ENCODE peak calls at places on chromosomes 13 and 19, in ten cellular contexts. B, R, N, P, E, H, W, X, C and G are unnamed samples.

GRCh38 chr13:30928971-30929370 is 3.5 kb upstream of the TEX26 start:
- DNase-seq in B (no peak), R (no peak), N (no peak), P (no peak), E (no peak), H (no peak), W (no peak), X (no peak), C (no peak), G (no peak)

GRCh38 chr13:26062853-26063444 is 11.1 kb upstream of the SHISA2 start:
- DNase-seq in B (no peak), R (peak; percentile 55), N (peak; percentile 30), P (no peak), E (no peak), H (no peak), W (peak; percentile 74), X (no peak), C (no peak), G (no peak)

GRCh38 chr13:25709088-25709487 is 337.3 kb downstream of the ATP8A2 start:
- DNase-seq in B (no peak), R (no peak), N (no peak), P (no peak), E (no peak), H (no peak), W (no peak), X (no peak), C (no peak), G (no peak)

GRCh38 chr19:13087795-13088537 is 14.7 kb downstream of the LYL1 start:
- DNase-seq in B (no peak), R (no peak), N (no peak), P (no peak), E (no peak), H (no peak), W (peak; percentile 32), X (no peak), C (no peak), G (no peak)

GRCh38 chr19:16829822-16830289 is 658 bp downstream of the SIN3B start:
- DNase-seq in B (no peak), R (no peak), N (no peak), P (no peak), E (no peak), H (no peak), W (no peak), X (no peak), C (no peak), G (no peak)

GRCh38 chr19:42406111-42406510 is 16.0 kb upstream of the CNFN start:
- DNase-seq in B (no peak), R (no peak), N (no peak), P (no peak), E (no peak), H (no peak), W (no peak), X (no peak), C (no peak), G (no peak)

GRCh38 chr13:98690348-98691041 is 62.0 kb downstream of the SLC15A1 start:
- DNase-seq in B (no peak), R (no peak), N (no peak), P (no peak), E (no peak), H (no peak), W (no peak), X (no peak), C (no peak), G (no peak)

GRCh38 chr13:63938851-63939250 is 2523.2 kb upstream of the PCDH20 start:
- DNase-seq in B (no peak), R (no peak), N (no peak), P (no peak), E (no peak), H (no peak), W (no peak), X (no peak), C (no peak), G (peak; percentile 1)

GRCh38 chr13:44410328-44410859 is 36.8 kb downstream of the SERP2 start:
- DNase-seq in B (no peak), R (no peak), N (no peak), P (no peak), E (no peak), H (no peak), W (no peak), X (no peak), C (no peak), G (no peak)

GRCh38 chr19:18847516-18848463 is 16.0 kb downstream of the UPF1 start:
- DNase-seq in B (no peak), R (peak; percentile 97), N (no peak), P (no peak), E (no peak), H (no peak), W (no peak), X (no peak), C (no peak), G (peak; percentile 81)

GRCh38 chr19:4732680-4733114 is 9.1 kb upstream of the DPP9 start:
- DNase-seq in B (no peak), R (peak; percentile 49), N (peak; percentile 37), P (peak; percentile 40), E (peak; percentile 37), H (peak; percentile 61), W (peak; percentile 91), X (no peak), C (no peak), G (no peak)

GRCh38 chr19:7852851-7853759 is 21.1 kb downstream of the PRR36 start:
- DNase-seq in B (peak; percentile 27), R (peak; percentile 29), N (peak; percentile 64), P (peak; percentile 89), E (peak; percentile 66), H (no peak), W (peak; percentile 97), X (no peak), C (no peak), G (no peak)

GRCh38 chr13:110716235-110716505 is 2.7 kb downstream of the ING1 start:
- DNase-seq in B (no peak), R (no peak), N (no peak), P (peak; percentile 57), E (no peak), H (no peak), W (peak; percentile 46), X (no peak), C (no peak), G (no peak)

GRCh38 chr19:7242601-7243258 is 51.5 kb downstream of the INSR start:
- DNase-seq in B (no peak), R (peak; percentile 89), N (no peak), P (no peak), E (no peak), H (no peak), W (no peak), X (peak; percentile 14), C (no peak), G (peak; percentile 79)

GRCh38 chr13:101231751-101232428 is 184.4 kb downstream of the NALCN start:
- DNase-seq in B (no peak), R (peak; percentile 17), N (no peak), P (no peak), E (no peak), H (no peak), W (no peak), X (no peak), C (no peak), G (no peak)

GRCh38 chr13:83879431-83880171 is 2.7 kb downstream of the SLITRK1 start:
- DNase-seq in B (no peak), R (peak; percentile 6), N (no peak), P (no peak), E (no peak), H (peak; percentile 72), W (peak; percentile 32), X (no peak), C (no peak), G (no peak)

GRCh38 chr13:34290661-34291060 is 472.7 kb downstream of the RFC3 start:
- DNase-seq in B (no peak), R (no peak), N (no peak), P (no peak), E (no peak), H (no peak), W (no peak), X (no peak), C (no peak), G (no peak)

GRCh38 chr13:70960841-70961443 is 852.7 kb upstream of the KLHL1 start:
- DNase-seq in B (no peak), R (peak; percentile 3), N (no peak), P (no peak), E (no peak), H (no peak), W (peak; percentile 26), X (no peak), C (no peak), G (no peak)

GRCh38 chr13:110628952-110629701 is 13.8 kb downstream of the NAXD start:
- DNase-seq in B (no peak), R (no peak), N (no peak), P (no peak), E (no peak), H (no peak), W (no peak), X (no peak), C (no peak), G (no peak)

GRCh38 chr19:33090179-33090578 is 9.2 kb downstream of the GPATCH1 start:
- DNase-seq in B (no peak), R (no peak), N (no peak), P (no peak), E (no peak), H (no peak), W (peak; percentile 32), X (no peak), C (no peak), G (no peak)

GRCh38 chr13:98216135-98216565 is 39.1 kb upstream of the RNF113B start:
- DNase-seq in B (no peak), R (peak; percentile 83), N (no peak), P (no peak), E (no peak), H (no peak), W (no peak), X (no peak), C (no peak), G (peak; percentile 80)

GRCh38 chr13:44068737-44069136 is 189.0 kb downstream of the LACC1 start:
- DNase-seq in B (no peak), R (peak; percentile 33), N (no peak), P (no peak), E (no peak), H (no peak), W (peak; percentile 41), X (no peak), C (no peak), G (peak; percentile 34)

GRCh38 chr13:81686877-81687276 is 1346.0 kb upstream of the SPRY2 start:
- DNase-seq in B (no peak), R (no peak), N (no peak), P (no peak), E (no peak), H (no peak), W (no peak), X (no peak), C (no peak), G (no peak)

GRCh38 chr13:44843403-44843802 is 145.9 kb downstream of the NUFIP1 start:
- DNase-seq in B (no peak), R (peak; percentile 82), N (no peak), P (no peak), E (no peak), H (no peak), W (no peak), X (no peak), C (no peak), G (no peak)